ENCODE peak calls at places on chromosomes 16 and 17, in seven cellular contexts. K, U, A, X, J, I and O are unnamed samples.

GRCh38 chr17:28712037-28712704 is 483 bp upstream of the PROCA1 start:
- DNase-seq in K (peak), U (no peak), A (peak), X (no peak), J (peak), I (no peak), O (peak)

GRCh38 chr16:15613676-15614075 is 29.3 kb downstream of the MARF1 start:
- DNase-seq in K (no peak), U (peak), A (peak), X (peak), J (no peak), I (no peak), O (no peak)

GRCh38 chr16:54505479-54506247 is 219.1 kb upstream of the IRX3 start:
- DNase-seq in K (no peak), U (no peak), A (no peak), X (no peak), J (no peak), I (no peak), O (no peak)

GRCh38 chr17:42895185-42895555 is 5.4 kb upstream of the G6PC1 start:
- DNase-seq in K (no peak), U (no peak), A (no peak), X (peak), J (peak), I (peak), O (no peak)

GRCh38 chr16:24986512-24987303 is 28.5 kb downstream of the ARHGAP17 start:
- DNase-seq in K (no peak), U (no peak), A (peak), X (no peak), J (no peak), I (peak), O (peak)

GRCh38 chr17:21017861-21018260 is 24.9 kb downstream of the USP22 start:
- DNase-seq in K (no peak), U (no peak), A (no peak), X (no peak), J (no peak), I (no peak), O (no peak)

GRCh38 chr16:57392694-57393093 is 11.9 kb upstream of the CCL17 start:
- DNase-seq in K (no peak), U (no peak), A (no peak), X (no peak), J (no peak), I (no peak), O (no peak)

GRCh38 chr17:7912927-7913524 is 3.1 kb downstream of the RNF227 start:
- DNase-seq in K (peak), U (no peak), A (peak), X (peak), J (peak), I (peak), O (peak)

GRCh38 chr16:1751946-1752345 is 19.4 kb downstream of the NME3 start:
- DNase-seq in K (no peak), U (no peak), A (no peak), X (no peak), J (no peak), I (no peak), O (no peak)

GRCh38 chr16:66167564-66168291 is 198.8 kb upstream of the CDH5 start:
- DNase-seq in K (peak), U (no peak), A (no peak), X (no peak), J (no peak), I (no peak), O (no peak)

GRCh38 chr16:57739756-57740422 is 4.3 kb downstream of the KATNB1 start:
- DNase-seq in K (no peak), U (no peak), A (no peak), X (peak), J (no peak), I (no peak), O (no peak)

GRCh38 chr17:69390735-69391501 is 23.6 kb upstream of the MAP2K6 start:
- DNase-seq in K (no peak), U (no peak), A (peak), X (no peak), J (peak), I (no peak), O (no peak)

GRCh38 chr16:28914325-28914724 is 10.7 kb downstream of the RABEP2 start:
- DNase-seq in K (no peak), U (no peak), A (no peak), X (no peak), J (no peak), I (no peak), O (no peak)

GRCh38 chr16:28912558-28912957 is 12.5 kb downstream of the RABEP2 start:
- DNase-seq in K (no peak), U (no peak), A (no peak), X (no peak), J (no peak), I (no peak), O (no peak)

GRCh38 chr16:28905800-28906372 is 19.2 kb downstream of the RABEP2 start:
- DNase-seq in K (no peak), U (no peak), A (no peak), X (no peak), J (no peak), I (no peak), O (no peak)

GRCh38 chr16:28915181-28915580 is 9.9 kb downstream of the RABEP2 start:
- DNase-seq in K (no peak), U (no peak), A (peak), X (no peak), J (no peak), I (peak), O (no peak)

GRCh38 chr16:28910046-28911031 is 14.7 kb downstream of the RABEP2 start:
- DNase-seq in K (no peak), U (no peak), A (no peak), X (peak), J (peak), I (no peak), O (no peak)
- H3K9ac ChIP-seq in K (no peak), U (peak), A (no peak), X (no peak), J (peak), I (no peak), O (no peak)

DNA sequence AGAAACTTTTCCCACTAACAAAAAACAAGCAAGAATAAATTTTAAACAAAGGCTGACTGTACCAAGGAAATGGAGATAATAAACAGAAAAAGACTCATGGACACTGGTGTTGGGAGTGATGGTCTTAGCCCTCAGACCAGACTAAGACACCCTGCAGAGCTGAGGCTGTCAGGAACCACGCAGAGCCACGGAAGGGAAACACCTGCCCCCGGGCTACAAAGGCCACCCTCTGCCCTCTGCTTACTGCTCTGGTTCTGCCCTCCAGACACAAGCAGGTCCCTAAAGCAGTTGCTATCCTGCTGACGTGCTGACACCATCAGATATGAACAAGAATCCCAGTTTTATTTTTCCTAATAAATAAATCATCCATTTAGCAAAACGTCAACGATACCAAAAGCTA is 80.0 kb downstream of the ANKRD11 start:
- DNase-seq in K (no peak), U (no peak), A (no peak), X (no peak), J (no peak), I (no peak), O (no peak)
- H3K9ac ChIP-seq in K (no peak), U (no peak), A (no peak), X (no peak), J (no peak), I (peak), O (no peak)

GRCh38 chr17:2030779-2031163 is 818 bp downstream of the DPH1 start:
- DNase-seq in K (peak), U (no peak), A (no peak), X (no peak), J (no peak), I (peak), O (no peak)

GRCh38 chr17:2028234-2028614 is 1.7 kb upstream of the DPH1 start:
- DNase-seq in K (no peak), U (no peak), A (no peak), X (no peak), J (no peak), I (no peak), O (no peak)

GRCh38 chr17:2027528-2028233 is 2.3 kb upstream of the DPH1 start:
- DNase-seq in K (no peak), U (no peak), A (no peak), X (no peak), J (no peak), I (no peak), O (no peak)

GRCh38 chr17:2028737-2029136 is 1.2 kb upstream of the DPH1 start:
- DNase-seq in K (no peak), U (no peak), A (no peak), X (no peak), J (no peak), I (no peak), O (no peak)

DNA sequence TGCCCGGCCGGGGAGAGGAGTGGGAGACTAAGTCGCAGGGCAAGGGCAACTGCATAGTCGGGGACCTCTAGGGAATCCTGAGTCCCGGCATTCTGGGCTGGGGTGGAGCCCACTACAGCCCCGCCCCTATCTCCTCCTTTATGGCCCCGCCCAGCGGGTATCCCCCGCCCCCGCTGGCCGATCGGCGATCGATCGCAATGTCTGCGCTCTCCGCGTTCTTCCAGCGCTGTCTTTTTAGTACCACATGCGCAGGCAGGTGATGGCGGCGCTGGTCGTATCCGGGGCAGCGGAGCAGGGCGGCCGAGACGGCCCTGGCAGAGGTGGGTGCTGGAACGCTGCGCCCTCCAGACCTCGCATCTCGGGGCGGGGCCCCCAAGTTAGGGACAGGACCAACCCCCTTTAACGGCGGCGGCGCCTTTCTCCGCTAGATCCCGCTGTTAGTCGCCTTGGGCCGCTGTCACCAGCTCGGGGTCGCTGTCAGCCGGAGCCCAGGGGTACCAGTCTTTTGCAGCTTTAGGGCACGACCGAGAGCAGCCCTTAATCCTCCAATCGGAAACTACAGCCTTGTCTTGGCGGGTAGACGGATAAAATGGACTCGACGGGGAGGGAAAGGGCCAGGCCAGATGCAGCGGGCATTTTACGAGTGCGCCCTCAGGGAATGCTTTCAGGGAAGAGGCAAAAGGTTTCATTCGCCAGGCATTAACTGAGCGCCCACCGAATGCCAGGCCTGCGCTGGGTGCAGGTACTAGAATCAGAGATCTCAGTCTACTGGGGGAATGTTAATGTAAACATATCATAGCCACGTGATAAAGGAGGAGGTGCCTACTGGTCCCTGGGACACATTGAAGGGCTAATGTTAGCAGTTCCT is at the start of gene DPH1:
- DNase-seq in K (peak), U (no peak), A (peak), X (peak), J (peak), I (peak), O (peak)
- H3K9ac ChIP-seq in K (no peak), U (peak), A (peak), X (peak), J (peak), I (peak), O (peak)

GRCh38 chr17:81865733-81866439 is 5.3 kb downstream of the ARHGDIA start:
- DNase-seq in K (peak), U (no peak), A (no peak), X (peak), J (peak), I (peak), O (peak)
- H3K9ac ChIP-seq in K (no peak), U (peak), A (no peak), X (no peak), J (peak), I (peak), O (no peak)

GRCh38 chr17:63629627-63630026 is 7.4 kb downstream of the MAP3K3 start:
- DNase-seq in K (no peak), U (no peak), A (no peak), X (no peak), J (no peak), I (no peak), O (no peak)

GRCh38 chr17:63622571-63623390 is 564 bp downstream of the MAP3K3 start:
- DNase-seq in K (peak), U (no peak), A (peak), X (peak), J (peak), I (peak), O (peak)

GRCh38 chr17:63623786-63624185 is 1.6 kb downstream of the MAP3K3 start:
- DNase-seq in K (no peak), U (no peak), A (no peak), X (no peak), J (no peak), I (no peak), O (no peak)

GRCh38 chr17:63631062-63631461 is 8.8 kb downstream of the MAP3K3 start:
- DNase-seq in K (no peak), U (no peak), A (no peak), X (no peak), J (no peak), I (no peak), O (no peak)

GRCh38 chr17:63626551-63627228 is 4.5 kb downstream of the MAP3K3 start:
- DNase-seq in K (no peak), U (no peak), A (no peak), X (no peak), J (no peak), I (peak), O (no peak)
- H3K9ac ChIP-seq in K (no peak), U (no peak), A (no peak), X (no peak), J (no peak), I (peak), O (no peak)

GRCh38 chr17:64991726-64992125 is 64.8 kb downstream of the GNA13 start:
- DNase-seq in K (no peak), U (no peak), A (no peak), X (no peak), J (no peak), I (no peak), O (no peak)
- H3K9ac ChIP-seq in K (no peak), U (no peak), A (no peak), X (no peak), J (no peak), I (no peak), O (no peak)

DNA sequence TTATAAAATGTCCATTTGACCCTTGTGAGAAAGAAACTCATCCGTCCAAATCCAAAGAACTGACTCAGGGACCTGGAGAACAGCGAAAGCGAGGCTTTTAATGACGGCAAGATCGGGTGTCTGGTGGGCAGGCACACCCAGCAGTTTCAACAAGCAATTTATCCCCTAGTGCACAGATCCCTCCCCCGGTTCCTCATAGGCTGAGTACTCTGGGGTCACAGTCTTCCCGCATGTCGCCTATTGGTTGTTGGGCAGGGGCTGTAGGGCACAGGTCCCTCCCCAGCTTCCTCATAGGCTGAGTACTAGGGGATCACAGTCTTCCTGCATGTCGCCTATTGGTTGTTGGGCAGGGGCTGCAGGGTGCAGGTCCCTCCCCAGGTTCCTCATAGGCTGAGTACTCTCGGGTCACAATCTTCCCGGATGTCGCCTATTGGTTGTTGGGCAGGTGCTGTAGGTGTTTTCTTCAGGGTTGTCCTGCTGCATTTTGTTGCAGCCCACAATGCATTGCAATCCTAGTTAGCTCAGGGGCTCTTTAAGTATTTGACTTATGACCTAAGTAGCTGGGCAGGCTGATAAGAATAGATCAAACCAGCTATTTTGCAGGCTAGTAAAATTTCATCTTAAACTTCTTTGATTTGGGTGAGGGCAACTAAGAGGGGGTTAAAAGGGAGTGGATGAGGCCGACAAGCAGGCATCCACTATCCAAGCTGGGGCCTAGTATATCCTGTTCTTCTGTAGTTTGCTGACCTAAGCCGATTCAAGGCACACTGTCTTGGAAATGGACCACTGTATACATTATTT is 3.6 kb upstream of the UTS2R start:
- DNase-seq in K (peak), U (no peak), A (no peak), X (no peak), J (no peak), I (no peak), O (peak)
- H3K9ac ChIP-seq in K (no peak), U (no peak), A (no peak), X (no peak), J (no peak), I (no peak), O (no peak)

GRCh38 chr17:72386619-72387237 is 265.9 kb downstream of the SOX9 start:
- DNase-seq in K (no peak), U (no peak), A (no peak), X (no peak), J (no peak), I (no peak), O (peak)

GRCh38 chr17:72388765-72389473 is 268.1 kb downstream of the SOX9 start:
- DNase-seq in K (peak), U (no peak), A (no peak), X (peak), J (no peak), I (no peak), O (peak)

GRCh38 chr17:72387487-72387886 is 266.7 kb downstream of the SOX9 start:
- DNase-seq in K (no peak), U (no peak), A (peak), X (no peak), J (no peak), I (peak), O (no peak)

GRCh38 chr17:72385482-72385881 is 264.7 kb downstream of the SOX9 start:
- DNase-seq in K (no peak), U (no peak), A (no peak), X (no peak), J (no peak), I (no peak), O (no peak)

GRCh38 chr17:72387969-72388368 is 267.1 kb downstream of the SOX9 start:
- DNase-seq in K (no peak), U (no peak), A (no peak), X (no peak), J (no peak), I (no peak), O (no peak)
- H3K9ac ChIP-seq in K (no peak), U (no peak), A (no peak), X (no peak), J (no peak), I (no peak), O (no peak)

DNA sequence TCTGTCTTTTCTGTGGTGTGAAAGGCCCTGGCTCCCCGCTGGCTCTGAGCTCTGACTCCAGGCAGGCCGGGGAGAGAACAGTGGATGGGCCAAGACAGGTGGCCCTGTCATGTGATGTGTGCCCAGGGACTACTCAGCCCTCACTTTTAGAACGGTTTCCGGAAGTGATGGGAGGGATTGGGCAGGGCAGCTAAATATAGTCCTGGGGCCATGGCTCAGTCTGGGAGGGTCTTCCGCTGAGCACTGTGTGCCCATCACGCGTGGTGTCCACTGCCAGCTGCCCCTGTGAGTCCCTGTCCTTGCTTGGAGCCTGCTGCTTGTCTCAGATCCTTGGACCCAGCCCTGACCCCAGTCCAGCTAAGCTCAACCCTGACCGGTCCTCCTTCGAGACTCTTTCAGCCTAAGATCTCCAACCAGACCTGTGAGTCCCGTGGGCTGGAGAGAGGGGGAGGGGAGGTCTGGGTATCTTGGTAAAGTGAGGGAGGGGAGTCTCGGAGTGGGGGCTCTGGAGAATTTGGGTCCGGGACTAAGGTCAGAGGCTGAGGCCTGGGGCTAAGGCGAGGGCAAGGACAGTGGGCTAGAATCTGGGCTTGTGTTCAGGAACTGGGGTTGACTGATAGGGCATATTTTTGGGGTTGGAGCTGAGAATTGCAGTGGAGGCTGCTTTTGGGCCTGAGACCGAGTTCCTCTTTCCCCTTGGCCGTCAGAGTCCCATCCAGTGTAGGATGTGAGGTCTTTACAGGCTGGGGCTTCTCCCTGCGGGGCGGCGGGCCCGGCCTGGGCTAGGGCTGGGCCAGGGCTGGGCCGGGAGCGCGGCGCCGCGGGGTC is at the start of gene TRIM72:
- DNase-seq in K (no peak), U (no peak), A (no peak), X (no peak), J (no peak), I (no peak), O (no peak)
- H3K9ac ChIP-seq in K (no peak), U (peak), A (no peak), X (no peak), J (no peak), I (no peak), O (no peak)